ENCODE peak calls at places on chromosomes 11 and 22, in six cellular contexts. M, C, S, I, O and T are unnamed samples. For H3K4me1 and H3K9me3, the result is how much of the 10 kb centered on the place peaks cover.

GRCh38 chr11:88359529-88359928 is 22.0 kb upstream of the CTSC start:
- DNase-seq in M (no peak), C (no peak), S (no peak), I (peak), O (no peak), T (no peak)

GRCh38 chr11:70381872-70382842 is 16.2 kb upstream of the CTTN start:
- DNase-seq in M (peak), C (no peak), S (no peak), I (no peak), O (no peak), T (peak)

GRCh38 chr22:48574776-48575566 is 1252.7 kb downstream of the BRD1 start:
- DNase-seq in M (no peak), C (no peak), S (no peak), I (no peak), O (no peak), T (peak)

GRCh38 chr11:3169952-3170755 is 5.0 kb upstream of the OSBPL5 start:
- DNase-seq in M (peak), C (peak), S (peak), I (no peak), O (no peak), T (no peak)

GRCh38 chr11:80241766-80242165 is 800.9 kb upstream of the TENM4 start:
- DNase-seq in M (peak), C (peak), S (no peak), I (no peak), O (no peak), T (peak)

GRCh38 chr22:39727541-39727940 is 157.0 kb downstream of the CACNA1I start:
- DNase-seq in M (peak), C (peak), S (peak), I (no peak), O (no peak), T (no peak)

GRCh38 chr11:6326980-6327379 is 6.7 kb upstream of the CAVIN3 start:
- DNase-seq in M (no peak), C (no peak), S (no peak), I (no peak), O (no peak), T (no peak)

GRCh38 chr22:37179126-37179470 is 8.9 kb downstream of the C1QTNF6 start:
- DNase-seq in M (no peak), C (no peak), S (peak), I (no peak), O (no peak), T (no peak)

GRCh38 chr11:15969701-15970329 is 386.5 kb downstream of the SOX6 start:
- DNase-seq in M (peak), C (no peak), S (no peak), I (no peak), O (no peak), T (peak)

GRCh38 chr22:31020334-31020733 is 51.3 kb downstream of the TUG1 start:
- DNase-seq in M (no peak), C (no peak), S (no peak), I (no peak), O (no peak), T (no peak)

GRCh38 chr11:117743121-117743815 is 53.7 kb downstream of the DSCAML1 start:
- DNase-seq in M (no peak), C (no peak), S (no peak), I (no peak), O (no peak), T (no peak)

GRCh38 chr11:76588455-76589325 is 81.9 kb downstream of the LRRC32 start:
- DNase-seq in M (peak), C (no peak), S (no peak), I (peak), O (no peak), T (no peak)

GRCh38 chr11:127006311-127006710 is 5.7 kb upstream of the KIRREL3 start:
- DNase-seq in M (peak), C (no peak), S (no peak), I (no peak), O (no peak), T (peak)

GRCh38 chr11:69262918-69263735 is 30.8 kb upstream of the MYEOV start:
- DNase-seq in M (no peak), C (no peak), S (no peak), I (no peak), O (no peak), T (no peak)

GRCh38 chr11:66766681-66767080 is 37.7 kb upstream of the SPTBN2 start:
- DNase-seq in M (no peak), C (no peak), S (no peak), I (no peak), O (no peak), T (peak)

GRCh38 chr11:68974421-68975194 is 6.2 kb downstream of the MRGPRD start:
- DNase-seq in M (peak), C (peak), S (peak), I (peak), O (no peak), T (peak)

GRCh38 chr11:2133481-2134021 is 5.6 kb downstream of the IGF2 start:
- DNase-seq in M (no peak), C (no peak), S (peak), I (no peak), O (no peak), T (no peak)

GRCh38 chr11:114082415-114082748 is 22.9 kb downstream of the ZBTB16 start:
- DNase-seq in M (no peak), C (no peak), S (no peak), I (no peak), O (no peak), T (peak)

GRCh38 chr11:119470316-119471266 is 47.6 kb upstream of the THY1 start:
- DNase-seq in M (peak), C (peak), S (no peak), I (no peak), O (no peak), T (peak)

GRCh38 chr11:122095950-122096942 is 19.8 kb downstream of the BLID start:
- DNase-seq in M (peak), C (peak), S (no peak), I (no peak), O (no peak), T (peak)

GRCh38 chr22:49365191-49365837 is 462.4 kb downstream of the BRD1 start:
- DNase-seq in M (no peak), C (no peak), S (no peak), I (no peak), O (no peak), T (no peak)

DNA sequence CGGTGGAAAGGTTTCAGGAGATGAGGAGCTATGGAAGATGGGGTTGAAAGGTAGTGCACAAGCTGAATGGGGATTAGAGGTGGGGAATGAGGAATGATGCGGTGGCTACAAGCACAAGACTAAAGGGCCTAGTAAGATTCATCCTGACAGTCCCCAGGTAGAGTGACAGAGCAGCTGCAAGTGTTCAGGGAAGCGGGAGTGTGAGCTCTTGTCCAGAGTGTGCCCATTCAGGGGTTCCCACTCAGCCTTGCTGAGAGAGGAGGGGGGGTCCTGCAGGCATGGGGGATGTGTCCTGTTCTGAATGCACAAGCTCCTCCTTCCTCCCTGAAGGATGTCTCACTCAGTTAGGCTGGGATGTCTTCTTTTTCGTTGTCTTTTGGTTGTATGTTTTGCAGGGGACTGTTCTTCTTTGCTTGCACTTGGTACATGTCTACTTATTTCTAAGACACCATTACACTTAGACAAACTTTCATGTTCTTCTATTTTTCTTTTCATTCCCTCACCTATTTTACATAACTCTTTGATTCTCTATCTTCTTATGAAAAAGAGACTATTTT is 25.8 kb upstream of the CLPB start:
- DNase-seq in M (no peak), C (no peak), S (no peak), I (no peak), O (no peak), T (no peak)
- H3K4me3 ChIP-seq in M (no peak), C (no peak), S (no peak), I (no peak), O (no peak), T (no peak)

DNA sequence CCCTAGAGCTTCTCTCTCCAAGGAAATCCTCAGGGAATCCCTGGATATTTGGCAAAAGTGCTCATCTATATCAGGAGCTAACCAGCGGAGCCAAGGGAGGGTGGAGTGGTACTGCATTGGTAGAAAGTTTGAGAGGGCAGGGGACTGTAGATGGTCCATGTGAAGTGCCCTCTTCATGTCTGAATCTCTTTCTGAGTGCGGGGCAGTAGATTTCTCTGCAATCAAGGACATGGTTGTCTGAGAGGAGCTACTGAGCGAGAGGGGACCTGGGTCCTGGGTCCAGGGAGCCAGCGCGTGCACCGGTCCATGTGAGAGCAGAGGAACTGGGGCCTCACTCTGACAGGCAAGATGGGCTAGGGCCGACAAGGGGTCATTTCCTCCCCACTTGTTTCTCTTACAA is 716 bp downstream of the DIXDC1 start:
- DNase-seq in M (no peak), C (no peak), S (no peak), I (no peak), O (no peak), T (no peak)
- H3K4me1 ChIP-seq in M (under half), C (under half), S (under half), I (under half), O (half or more), T (half or more)

GRCh38 chr22:26902401-26903029 is 245.1 kb downstream of the MIAT start:
- DNase-seq in M (no peak), C (no peak), S (no peak), I (no peak), O (no peak), T (no peak)
- H3K9me3 ChIP-seq in M (under half), C (under half), S (under half), I (under half), O (under half), T (under half)

GRCh38 chr11:62919898-62920640 is 1.1 kb downstream of the CHRM1 start:
- DNase-seq in M (no peak), C (no peak), S (peak), I (no peak), O (no peak), T (no peak)

GRCh38 chr11:62921201-62921572 is at the start of gene CHRM1:
- DNase-seq in M (no peak), C (peak), S (peak), I (no peak), O (no peak), T (no peak)

GRCh38 chr11:62922189-62922589 is 1.0 kb upstream of the CHRM1 start:
- DNase-seq in M (no peak), C (no peak), S (no peak), I (no peak), O (no peak), T (no peak)

GRCh38 chr11:62922653-62923371 is 1.6 kb upstream of the CHRM1 start:
- DNase-seq in M (no peak), C (no peak), S (no peak), I (peak), O (no peak), T (no peak)

DNA sequence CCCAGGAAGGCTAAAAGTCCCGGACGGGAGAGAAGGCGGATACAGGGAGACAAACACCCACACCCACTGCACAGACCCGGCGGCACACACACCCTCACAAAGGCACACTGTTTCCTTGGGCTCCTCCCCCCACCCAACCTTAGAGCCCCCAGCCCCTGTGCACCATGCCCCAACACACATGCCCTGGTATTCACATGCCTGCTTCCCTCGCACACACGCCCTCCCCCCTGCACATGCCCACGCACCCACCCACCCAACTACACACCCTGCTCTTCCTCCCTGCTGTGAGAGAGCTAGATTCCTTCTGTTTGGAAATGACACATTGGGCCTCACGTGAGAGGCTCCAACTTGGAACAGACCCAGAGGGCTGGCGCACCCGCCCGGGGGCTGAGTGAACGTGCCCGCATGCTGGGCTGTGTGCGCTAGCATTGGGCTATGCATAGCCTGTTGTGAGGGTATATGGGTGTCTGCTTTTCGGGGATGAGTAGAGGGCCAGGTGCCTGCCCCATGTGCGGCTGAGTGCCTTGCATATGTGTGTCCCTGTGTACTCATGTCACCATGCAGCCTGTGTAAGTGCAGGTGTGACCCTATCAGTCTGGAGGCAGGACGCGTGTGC is 518 bp upstream of the CHRM1 start:
- DNase-seq in M (peak), C (peak), S (peak), I (no peak), O (no peak), T (peak)
- H3K4me3 ChIP-seq in M (no peak), C (no peak), S (no peak), I (no peak), O (no peak), T (no peak)